ENCODE peak calls at places on chromosomes 6 and 20, in five cellular contexts. One of them, this sample, is unnamed.

GRCh38 chr6:129707882-129708495 is 2.0 kb downstream of the ARHGAP18 start:
- DNase-seq in thyroid gland: peak
- DNase-seq in astrocyte of the cerebellum: no peak
- DNase-seq in lower lobe of right lung: no peak
- DNase-seq in fibroblast of mammary gland: no peak
- DNase-seq in this sample: no peak

GRCh38 chr6:44039191-44039719 is 88.0 kb downstream of the MRPL14 start:
- DNase-seq in thyroid gland: no peak
- DNase-seq in astrocyte of the cerebellum: no peak
- DNase-seq in lower lobe of right lung: no peak
- DNase-seq in fibroblast of mammary gland: no peak
- DNase-seq in this sample: no peak

GRCh38 chr6:99885051-99885450 is 109.0 kb downstream of the MCHR2 start:
- DNase-seq in thyroid gland: no peak
- DNase-seq in astrocyte of the cerebellum: no peak
- DNase-seq in lower lobe of right lung: no peak
- DNase-seq in fibroblast of mammary gland: no peak
- DNase-seq in this sample: peak

GRCh38 chr6:99590728-99591672 is 15.6 kb upstream of the PRDM13 start:
- DNase-seq in thyroid gland: no peak
- DNase-seq in astrocyte of the cerebellum: no peak
- DNase-seq in lower lobe of right lung: no peak
- DNase-seq in fibroblast of mammary gland: no peak
- DNase-seq in this sample: no peak

GRCh38 chr6:156980515-156980914 is 203.3 kb downstream of the ARID1B start:
- DNase-seq in thyroid gland: peak
- DNase-seq in astrocyte of the cerebellum: no peak
- DNase-seq in lower lobe of right lung: no peak
- DNase-seq in fibroblast of mammary gland: no peak
- DNase-seq in this sample: peak

GRCh38 chr6:168197636-168198301 is 118.8 kb upstream of the FRMD1 start:
- DNase-seq in thyroid gland: no peak
- DNase-seq in astrocyte of the cerebellum: no peak
- DNase-seq in lower lobe of right lung: no peak
- DNase-seq in fibroblast of mammary gland: no peak
- DNase-seq in this sample: no peak

GRCh38 chr20:48659888-48660287 is 167.9 kb downstream of the PREX1 start:
- DNase-seq in thyroid gland: no peak
- DNase-seq in astrocyte of the cerebellum: no peak
- DNase-seq in lower lobe of right lung: no peak
- DNase-seq in fibroblast of mammary gland: no peak
- DNase-seq in this sample: no peak

GRCh38 chr6:56902551-56903464 is 52.1 kb upstream of the BEND6 start:
- DNase-seq in thyroid gland: no peak
- DNase-seq in astrocyte of the cerebellum: peak
- DNase-seq in lower lobe of right lung: no peak
- DNase-seq in fibroblast of mammary gland: peak
- DNase-seq in this sample: peak

GRCh38 chr6:122005661-122006060 is 393.8 kb upstream of the HSF2 start:
- DNase-seq in thyroid gland: no peak
- DNase-seq in astrocyte of the cerebellum: no peak
- DNase-seq in lower lobe of right lung: no peak
- DNase-seq in fibroblast of mammary gland: no peak
- DNase-seq in this sample: no peak

GRCh38 chr6:135083992-135084915 is 29.6 kb upstream of the HBS1L start:
- DNase-seq in thyroid gland: no peak
- DNase-seq in astrocyte of the cerebellum: no peak
- DNase-seq in lower lobe of right lung: no peak
- DNase-seq in fibroblast of mammary gland: no peak
- DNase-seq in this sample: no peak

GRCh38 chr20:35252037-35252461 is 25.6 kb downstream of the MMP24 start:
- DNase-seq in thyroid gland: peak
- DNase-seq in astrocyte of the cerebellum: no peak
- DNase-seq in lower lobe of right lung: no peak
- DNase-seq in fibroblast of mammary gland: no peak
- DNase-seq in this sample: no peak

GRCh38 chr6:38570750-38571149 is 69.0 kb downstream of the BTBD9 start:
- DNase-seq in thyroid gland: no peak
- DNase-seq in astrocyte of the cerebellum: peak
- DNase-seq in lower lobe of right lung: no peak
- DNase-seq in fibroblast of mammary gland: peak
- DNase-seq in this sample: peak

GRCh38 chr6:10954590-10955010 is 67.7 kb downstream of the SYCP2L start:
- DNase-seq in thyroid gland: peak
- DNase-seq in astrocyte of the cerebellum: peak
- DNase-seq in lower lobe of right lung: peak
- DNase-seq in fibroblast of mammary gland: peak
- DNase-seq in this sample: peak

GRCh38 chr20:39822667-39823066 is 860.5 kb downstream of the DHX35 start:
- DNase-seq in thyroid gland: no peak
- DNase-seq in astrocyte of the cerebellum: peak
- DNase-seq in lower lobe of right lung: no peak
- DNase-seq in fibroblast of mammary gland: peak
- DNase-seq in this sample: peak

GRCh38 chr6:78308025-78308424 is 559.3 kb upstream of the IRAK1BP1 start:
- DNase-seq in thyroid gland: no peak
- DNase-seq in astrocyte of the cerebellum: no peak
- DNase-seq in lower lobe of right lung: no peak
- DNase-seq in fibroblast of mammary gland: no peak
- DNase-seq in this sample: peak

GRCh38 chr6:35093118-35093445 is 48.1 kb downstream of the TCP11 start:
- DNase-seq in thyroid gland: no peak
- DNase-seq in astrocyte of the cerebellum: no peak
- DNase-seq in lower lobe of right lung: no peak
- DNase-seq in fibroblast of mammary gland: peak
- DNase-seq in this sample: no peak

GRCh38 chr6:147806697-147807096 is 298.2 kb downstream of the SAMD5 start:
- DNase-seq in thyroid gland: no peak
- DNase-seq in astrocyte of the cerebellum: no peak
- DNase-seq in lower lobe of right lung: no peak
- DNase-seq in fibroblast of mammary gland: peak
- DNase-seq in this sample: no peak

GRCh38 chr20:25187638-25188037 is 7.9 kb upstream of the ENTPD6 start:
- DNase-seq in thyroid gland: no peak
- DNase-seq in astrocyte of the cerebellum: no peak
- DNase-seq in lower lobe of right lung: no peak
- DNase-seq in fibroblast of mammary gland: no peak
- DNase-seq in this sample: no peak

GRCh38 chr6:30591008-30591407 is 19.8 kb downstream of the ABCF1 start:
- DNase-seq in thyroid gland: peak
- DNase-seq in astrocyte of the cerebellum: no peak
- DNase-seq in lower lobe of right lung: no peak
- DNase-seq in fibroblast of mammary gland: peak
- DNase-seq in this sample: peak

GRCh38 chr6:37365791-37366190 is 12.0 kb downstream of the RNF8 start:
- DNase-seq in thyroid gland: no peak
- DNase-seq in astrocyte of the cerebellum: peak
- DNase-seq in lower lobe of right lung: no peak
- DNase-seq in fibroblast of mammary gland: peak
- DNase-seq in this sample: peak

GRCh38 chr6:137799950-137800568 is 67.0 kb upstream of the TNFAIP3 start:
- DNase-seq in thyroid gland: peak
- DNase-seq in astrocyte of the cerebellum: peak
- DNase-seq in lower lobe of right lung: no peak
- DNase-seq in fibroblast of mammary gland: peak
- DNase-seq in this sample: peak

GRCh38 chr6:33974471-33974870 is 170.7 kb upstream of the MLN start:
- DNase-seq in thyroid gland: no peak
- DNase-seq in astrocyte of the cerebellum: no peak
- DNase-seq in lower lobe of right lung: no peak
- DNase-seq in fibroblast of mammary gland: no peak
- DNase-seq in this sample: no peak

GRCh38 chr6:65999288-65999791 is 292.3 kb upstream of the EYS start:
- DNase-seq in thyroid gland: no peak
- DNase-seq in astrocyte of the cerebellum: no peak
- DNase-seq in lower lobe of right lung: no peak
- DNase-seq in fibroblast of mammary gland: no peak
- DNase-seq in this sample: no peak

GRCh38 chr20:38260378-38261053 is at the start of gene KIAA1755:
- DNase-seq in thyroid gland: no peak
- DNase-seq in astrocyte of the cerebellum: no peak
- DNase-seq in lower lobe of right lung: no peak
- DNase-seq in fibroblast of mammary gland: no peak
- DNase-seq in this sample: no peak
- H3K4me3 ChIP-seq in thyroid gland: peak
- H3K4me3 ChIP-seq in astrocyte of the cerebellum: peak
- H3K4me3 ChIP-seq in lower lobe of right lung: peak
- H3K4me3 ChIP-seq in fibroblast of mammary gland: peak
- H3K4me3 ChIP-seq in this sample: no peak

GRCh38 chr6:16914184-16914583 is 152.9 kb upstream of the ATXN1 start:
- DNase-seq in thyroid gland: no peak
- DNase-seq in astrocyte of the cerebellum: no peak
- DNase-seq in lower lobe of right lung: no peak
- DNase-seq in fibroblast of mammary gland: no peak
- DNase-seq in this sample: no peak
- H3K4me3 ChIP-seq in thyroid gland: no peak
- H3K4me3 ChIP-seq in astrocyte of the cerebellum: no peak
- H3K4me3 ChIP-seq in lower lobe of right lung: no peak
- H3K4me3 ChIP-seq in fibroblast of mammary gland: no peak
- H3K4me3 ChIP-seq in this sample: no peak

GRCh38 chr6:32668226-32668747 is 1.8 kb upstream of the HLA-DQB1 start:
- DNase-seq in thyroid gland: peak
- DNase-seq in astrocyte of the cerebellum: no peak
- DNase-seq in lower lobe of right lung: peak
- DNase-seq in fibroblast of mammary gland: peak
- DNase-seq in this sample: peak

GRCh38 chr6:32664827-32665362 is 1.6 kb downstream of the HLA-DQB1 start:
- DNase-seq in thyroid gland: no peak
- DNase-seq in astrocyte of the cerebellum: no peak
- DNase-seq in lower lobe of right lung: peak
- DNase-seq in fibroblast of mammary gland: no peak
- DNase-seq in this sample: peak

GRCh38 chr6:32665621-32666140 is 776 bp downstream of the HLA-DQB1 start:
- DNase-seq in thyroid gland: no peak
- DNase-seq in astrocyte of the cerebellum: no peak
- DNase-seq in lower lobe of right lung: no peak
- DNase-seq in fibroblast of mammary gland: no peak
- DNase-seq in this sample: no peak

GRCh38 chr6:32664354-32664753 is 2.1 kb downstream of the HLA-DQB1 start:
- DNase-seq in thyroid gland: no peak
- DNase-seq in astrocyte of the cerebellum: no peak
- DNase-seq in lower lobe of right lung: no peak
- DNase-seq in fibroblast of mammary gland: no peak
- DNase-seq in this sample: no peak

DNA sequence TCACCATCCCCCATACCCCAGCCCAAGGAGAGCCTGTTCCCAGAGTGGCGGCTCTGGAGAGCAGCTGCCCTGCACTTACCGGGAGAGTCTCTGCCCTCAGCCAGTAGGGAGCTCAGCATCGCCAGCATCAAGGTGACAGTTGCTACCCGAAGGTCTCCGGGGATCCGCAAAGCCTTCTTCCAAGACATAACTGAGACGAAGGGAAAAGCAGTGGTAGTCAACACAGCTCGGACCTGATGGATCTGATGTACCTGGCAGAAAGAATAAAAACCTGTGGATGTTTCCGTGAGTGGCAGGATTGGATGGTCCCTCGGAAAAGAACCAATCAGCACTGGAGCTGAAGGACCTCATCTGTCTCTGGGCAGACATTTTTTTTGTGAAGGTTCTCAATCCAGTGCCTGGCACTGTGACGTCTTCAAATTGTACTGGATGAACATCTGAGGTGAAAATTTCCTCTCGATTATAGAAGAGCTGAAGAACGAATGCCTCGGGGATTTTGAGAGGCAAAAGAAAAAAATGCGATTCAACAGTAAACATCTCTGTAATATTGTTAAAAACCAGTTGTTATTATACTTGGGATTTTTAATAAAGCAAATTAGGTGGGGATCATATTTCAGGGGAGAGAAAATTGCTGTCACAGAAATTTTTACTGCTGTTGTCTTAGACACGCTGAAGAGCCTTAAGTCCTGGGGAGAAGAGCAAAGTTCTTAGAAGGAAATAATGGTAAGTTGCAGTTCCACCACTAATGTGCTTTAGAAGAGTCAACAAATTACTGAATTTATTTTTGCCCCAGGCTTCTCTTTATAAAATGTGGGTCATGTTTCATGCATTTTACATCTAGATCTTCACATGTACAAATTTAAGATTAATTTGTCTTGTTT is at the start of gene HLA-DQB1:
- DNase-seq in thyroid gland: peak
- DNase-seq in astrocyte of the cerebellum: no peak
- DNase-seq in lower lobe of right lung: no peak
- DNase-seq in fibroblast of mammary gland: peak
- DNase-seq in this sample: peak
- H3K4me3 ChIP-seq in thyroid gland: no peak
- H3K4me3 ChIP-seq in astrocyte of the cerebellum: no peak
- H3K4me3 ChIP-seq in lower lobe of right lung: no peak
- H3K4me3 ChIP-seq in fibroblast of mammary gland: no peak
- H3K4me3 ChIP-seq in this sample: peak

GRCh38 chr20:1779567-1779966 is 115.6 kb upstream of the SIRPA start:
- DNase-seq in thyroid gland: no peak
- DNase-seq in astrocyte of the cerebellum: no peak
- DNase-seq in lower lobe of right lung: no peak
- DNase-seq in fibroblast of mammary gland: no peak
- DNase-seq in this sample: no peak

GRCh38 chr20:1775117-1775516 is 117.5 kb upstream of the SIRPG start:
- DNase-seq in thyroid gland: no peak
- DNase-seq in astrocyte of the cerebellum: no peak
- DNase-seq in lower lobe of right lung: no peak
- DNase-seq in fibroblast of mammary gland: peak
- DNase-seq in this sample: peak

GRCh38 chr20:1774479-1774878 is 116.9 kb upstream of the SIRPG start:
- DNase-seq in thyroid gland: no peak
- DNase-seq in astrocyte of the cerebellum: no peak
- DNase-seq in lower lobe of right lung: no peak
- DNase-seq in fibroblast of mammary gland: no peak
- DNase-seq in this sample: no peak

GRCh38 chr20:1776608-1777475 is 118.4 kb upstream of the SIRPA start:
- DNase-seq in thyroid gland: peak
- DNase-seq in astrocyte of the cerebellum: peak
- DNase-seq in lower lobe of right lung: peak
- DNase-seq in fibroblast of mammary gland: peak
- DNase-seq in this sample: peak

GRCh38 chr20:1777476-1777820 is 117.8 kb upstream of the SIRPA start:
- DNase-seq in thyroid gland: no peak
- DNase-seq in astrocyte of the cerebellum: no peak
- DNase-seq in lower lobe of right lung: no peak
- DNase-seq in fibroblast of mammary gland: no peak
- DNase-seq in this sample: no peak
- H3K4me3 ChIP-seq in thyroid gland: peak
- H3K4me3 ChIP-seq in astrocyte of the cerebellum: peak
- H3K4me3 ChIP-seq in lower lobe of right lung: peak
- H3K4me3 ChIP-seq in fibroblast of mammary gland: no peak
- H3K4me3 ChIP-seq in this sample: no peak

DNA sequence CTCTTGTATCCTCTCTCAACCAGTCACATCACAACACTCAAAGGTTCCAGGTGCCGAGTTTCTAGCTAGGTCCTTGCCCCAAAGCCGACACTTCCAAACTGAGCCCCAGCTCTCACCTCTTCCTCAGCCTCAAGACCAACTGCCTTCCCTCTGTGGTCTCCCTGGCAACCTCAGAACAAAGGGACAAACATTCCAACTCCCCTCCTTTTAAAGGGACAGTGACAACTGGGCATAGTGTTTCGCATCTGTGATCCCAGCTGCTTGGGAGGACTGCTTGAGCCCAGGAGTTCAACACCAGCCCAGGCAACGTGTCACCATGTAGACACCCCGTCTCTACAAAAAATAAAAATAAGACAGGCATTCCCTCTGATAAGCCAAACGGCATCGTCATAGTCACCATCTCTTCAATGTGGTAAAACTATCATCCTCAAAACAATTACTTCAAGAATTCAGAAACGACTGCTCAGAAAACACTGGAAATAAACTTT is 11.3 kb downstream of the DIDO1 start:
- DNase-seq in thyroid gland: peak
- DNase-seq in astrocyte of the cerebellum: no peak
- DNase-seq in lower lobe of right lung: peak
- DNase-seq in fibroblast of mammary gland: no peak
- DNase-seq in this sample: peak
- H3K4me3 ChIP-seq in thyroid gland: no peak
- H3K4me3 ChIP-seq in astrocyte of the cerebellum: no peak
- H3K4me3 ChIP-seq in lower lobe of right lung: no peak
- H3K4me3 ChIP-seq in fibroblast of mammary gland: no peak
- H3K4me3 ChIP-seq in this sample: no peak